ENCODE peak calls at places on chromosomes 4 and X, in six cellular contexts. M, Z, V, X, O and E are unnamed samples.

GRCh38 chr4:179750374-179750773 is 2308.1 kb upstream of the AGA start:
- DNase-seq in M (no peak), Z (no peak), V (no peak), X (no peak), O (no peak), E (no peak)

GRCh38 chr4:38583102-38583501 is 80.9 kb upstream of the KLF3 start:
- DNase-seq in M (no peak), Z (no peak), V (no peak), X (peak), O (no peak), E (peak)

GRCh38 chr4:118939169-118939779 is 50.6 kb downstream of the SYNPO2 start:
- DNase-seq in M (no peak), Z (no peak), V (no peak), X (no peak), O (no peak), E (no peak)

GRCh38 chr4:93299116-93299515 is 529.4 kb upstream of the ATOH1 start:
- DNase-seq in M (no peak), Z (no peak), V (no peak), X (no peak), O (no peak), E (no peak)

GRCh38 chr4:152500798-152501434 is 35.0 kb downstream of the FBXW7 start:
- DNase-seq in M (peak), Z (peak), V (peak), X (peak), O (no peak), E (peak)

GRCh38 chrX:19725545-19726102 is 161.8 kb downstream of the SH3KBP1 start:
- DNase-seq in M (no peak), Z (no peak), V (no peak), X (peak), O (peak), E (no peak)

GRCh38 chr4:159504634-159505033 is 401.8 kb downstream of the RAPGEF2 start:
- DNase-seq in M (no peak), Z (no peak), V (no peak), X (no peak), O (peak), E (no peak)

GRCh38 chr4:145954924-145955339 is 16.3 kb upstream of the ZNF827 start:
- DNase-seq in M (peak), Z (no peak), V (peak), X (peak), O (no peak), E (no peak)

GRCh38 chr4:80265571-80266266 is 745 bp upstream of the FGF5 start:
- DNase-seq in M (no peak), Z (no peak), V (peak), X (peak), O (no peak), E (peak)

GRCh38 chrX:71118985-71119535 is 664 bp downstream of the MED12 start:
- DNase-seq in M (no peak), Z (no peak), V (no peak), X (no peak), O (no peak), E (no peak)
- H3K27ac ChIP-seq in M (no peak), Z (peak), V (no peak), X (no peak), O (peak), E (no peak)

GRCh38 chrX:97295954-97296353 is 412.2 kb downstream of the RPA4 start:
- DNase-seq in M (no peak), Z (no peak), V (no peak), X (no peak), O (no peak), E (no peak)
- TF ChIP-seq CTCF in M (no peak), Z (no peak), V (no peak), X (no peak), O (no peak), E (no peak)

DNA sequence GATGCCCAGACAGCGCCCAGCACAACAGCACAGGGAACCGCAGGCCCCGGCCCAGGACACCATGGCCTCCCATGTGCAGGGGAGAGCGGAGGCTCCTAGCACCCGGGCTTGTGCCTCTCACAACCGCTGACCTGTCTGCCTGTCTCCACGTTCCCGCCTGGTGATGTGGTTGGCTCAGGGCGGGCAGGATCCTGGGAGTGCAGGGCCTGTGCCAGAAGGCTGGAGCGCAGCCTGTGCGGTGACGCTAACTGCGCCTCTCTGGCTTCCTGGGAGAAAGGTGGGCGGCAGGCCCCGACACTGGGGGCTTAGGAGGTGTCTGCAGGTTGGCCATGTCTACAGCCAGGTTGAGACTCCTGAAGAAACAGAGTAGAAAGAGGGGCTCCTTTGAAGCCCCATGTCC is 48.7 kb downstream of the CPZ start:
- DNase-seq in M (no peak), Z (no peak), V (no peak), X (no peak), O (no peak), E (no peak)
- H3K4me3 ChIP-seq in M (no peak), Z (no peak), V (no peak), X (no peak), O (no peak), E (no peak)

GRCh38 chr4:164959896-164960295 is 17.6 kb downstream of the TRIM61 start:
- DNase-seq in M (no peak), Z (no peak), V (no peak), X (peak), O (no peak), E (no peak)

GRCh38 chr4:164952551-164952950 is 24.9 kb downstream of the TRIM61 start:
- DNase-seq in M (no peak), Z (no peak), V (no peak), X (no peak), O (no peak), E (no peak)

GRCh38 chr4:164955107-164955805 is 22.2 kb downstream of the TRIM61 start:
- DNase-seq in M (no peak), Z (no peak), V (no peak), X (no peak), O (no peak), E (no peak)

GRCh38 chr4:164956766-164957643 is 20.5 kb downstream of the TRIM61 start:
- DNase-seq in M (peak), Z (peak), V (no peak), X (peak), O (peak), E (peak)
- H3K27ac ChIP-seq in M (no peak), Z (peak), V (no peak), X (no peak), O (no peak), E (peak)